ENCODE peak calls at places on chromosomes 5 and 9, in four cellular contexts. One of them, this sample, is unnamed.

GRCh38 chr5:170143091-170143490 is 37.4 kb downstream of the FOXI1 start:
- DNase-seq in cardiac muscle cell: no peak
- DNase-seq in vagina: peak; percentile 88
- DNase-seq in PC-3: no peak
- DNase-seq in this sample: no peak

GRCh38 chr9:127679506-127679905 is 27.3 kb upstream of the CFAP157 start:
- DNase-seq in cardiac muscle cell: no peak
- DNase-seq in vagina: no peak
- DNase-seq in PC-3: no peak
- DNase-seq in this sample: no peak

GRCh38 chr5:132961887-132962286 is 1.5 kb downstream of the AFF4 start:
- DNase-seq in cardiac muscle cell: peak; percentile 12
- DNase-seq in vagina: no peak
- DNase-seq in PC-3: peak; percentile 48
- DNase-seq in this sample: peak; percentile 53

GRCh38 chr9:110996436-110997224 is 41.6 kb downstream of the LPAR1 start:
- DNase-seq in cardiac muscle cell: no peak
- DNase-seq in vagina: no peak
- DNase-seq in PC-3: no peak
- DNase-seq in this sample: peak; percentile 14

GRCh38 chr5:111997308-111998159 is 240.5 kb upstream of the NREP start:
- DNase-seq in cardiac muscle cell: no peak
- DNase-seq in vagina: no peak
- DNase-seq in PC-3: peak; percentile 96
- DNase-seq in this sample: peak; percentile 92

GRCh38 chr5:42982107-42982622 is 58.0 kb downstream of the ANXA2R start:
- DNase-seq in cardiac muscle cell: peak; percentile 52
- DNase-seq in vagina: no peak
- DNase-seq in PC-3: no peak
- DNase-seq in this sample: no peak

GRCh38 chr9:133129001-133129799 is 8.2 kb upstream of the RALGDS start:
- DNase-seq in cardiac muscle cell: no peak
- DNase-seq in vagina: no peak
- DNase-seq in PC-3: no peak
- DNase-seq in this sample: no peak

GRCh38 chr5:33337621-33337960 is 103.2 kb upstream of the TARS1 start:
- DNase-seq in cardiac muscle cell: no peak
- DNase-seq in vagina: no peak
- DNase-seq in PC-3: no peak
- DNase-seq in this sample: no peak

GRCh38 chr9:127825319-127826051 is 22.8 kb downstream of the FPGS start:
- DNase-seq in cardiac muscle cell: peak; percentile 85
- DNase-seq in vagina: no peak
- DNase-seq in PC-3: no peak
- DNase-seq in this sample: no peak

GRCh38 chr5:106288977-106289376 is 1381.8 kb downstream of the EFNA5 start:
- DNase-seq in cardiac muscle cell: no peak
- DNase-seq in vagina: no peak
- DNase-seq in PC-3: peak; percentile 20
- DNase-seq in this sample: peak; percentile 51

GRCh38 chr5:147629196-147629595 is 119.3 kb upstream of the DPYSL3 start:
- DNase-seq in cardiac muscle cell: no peak
- DNase-seq in vagina: no peak
- DNase-seq in PC-3: no peak
- DNase-seq in this sample: no peak

DNA sequence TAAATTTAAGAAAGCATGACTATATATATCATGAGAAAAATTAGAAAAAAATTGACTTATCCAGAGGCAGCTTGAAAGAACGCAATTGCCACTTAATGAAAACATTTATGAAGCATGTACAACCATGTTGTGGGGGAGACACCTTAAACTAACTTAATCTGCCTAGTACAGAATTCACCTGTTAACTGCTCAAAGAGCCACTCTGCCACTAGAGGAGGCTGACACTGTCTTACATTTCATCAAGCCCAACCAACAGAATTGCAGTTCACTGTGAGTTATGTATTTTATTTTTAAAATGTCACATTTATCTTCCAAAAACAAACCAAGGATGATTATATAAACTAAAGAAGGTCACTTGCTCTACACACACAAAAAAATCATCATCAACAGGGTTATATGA is 252.9 kb downstream of the MLLT3 start:
- DNase-seq in cardiac muscle cell: no peak
- DNase-seq in vagina: no peak
- DNase-seq in PC-3: no peak
- DNase-seq in this sample: no peak
- TF ChIP-seq CTCF in cardiac muscle cell: no peak
- TF ChIP-seq CTCF in vagina: no peak
- TF ChIP-seq CTCF in PC-3: peak; percentile 13
- TF ChIP-seq CTCF in this sample: no peak

GRCh38 chr5:10866913-10867312 is 105.9 kb upstream of the DAP start:
- DNase-seq in cardiac muscle cell: no peak
- DNase-seq in vagina: no peak
- DNase-seq in PC-3: peak; percentile 45
- DNase-seq in this sample: no peak
- TF ChIP-seq CTCF in cardiac muscle cell: no peak
- TF ChIP-seq CTCF in vagina: no peak
- TF ChIP-seq CTCF in PC-3: peak; percentile 48
- TF ChIP-seq CTCF in this sample: no peak

GRCh38 chr5:78359831-78360673 is at the start of gene SCAMP1:
- DNase-seq in cardiac muscle cell: peak; percentile 94
- DNase-seq in vagina: no peak
- DNase-seq in PC-3: peak; percentile 90
- DNase-seq in this sample: peak; percentile 90

GRCh38 chr5:78364005-78364404 is 3.6 kb downstream of the SCAMP1 start:
- DNase-seq in cardiac muscle cell: no peak
- DNase-seq in vagina: no peak
- DNase-seq in PC-3: no peak
- DNase-seq in this sample: no peak

GRCh38 chr5:78360674-78361225 is 333 bp downstream of the SCAMP1 start:
- DNase-seq in cardiac muscle cell: peak; percentile 31
- DNase-seq in vagina: no peak
- DNase-seq in PC-3: no peak
- DNase-seq in this sample: no peak

GRCh38 chr5:78361226-78361993 is 993 bp downstream of the SCAMP1 start:
- DNase-seq in cardiac muscle cell: peak; percentile 70
- DNase-seq in vagina: no peak
- DNase-seq in PC-3: peak; percentile 80
- DNase-seq in this sample: peak; percentile 71

DNA sequence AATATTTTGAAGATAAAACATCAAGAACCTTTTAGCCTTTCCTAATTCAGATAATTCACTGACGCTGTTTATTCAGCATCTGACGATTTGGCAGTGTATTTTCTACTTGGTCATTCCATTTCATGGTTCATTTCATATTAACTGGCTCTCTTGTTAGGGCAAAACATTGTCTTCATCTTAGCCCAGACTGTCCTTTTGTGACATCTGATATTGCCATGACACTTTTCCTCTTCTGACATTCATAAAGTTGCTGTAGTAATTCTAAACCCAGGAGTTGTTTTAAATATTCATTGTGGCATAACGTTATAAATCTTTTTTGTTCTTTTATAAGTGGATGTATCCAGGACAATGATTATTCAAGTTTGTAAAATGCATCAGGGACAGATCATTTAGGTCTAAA is 1.8 kb downstream of the SCAMP1 start:
- DNase-seq in cardiac muscle cell: no peak
- DNase-seq in vagina: no peak
- DNase-seq in PC-3: no peak
- DNase-seq in this sample: no peak
- TF ChIP-seq CTCF in cardiac muscle cell: no peak
- TF ChIP-seq CTCF in vagina: no peak
- TF ChIP-seq CTCF in PC-3: no peak
- TF ChIP-seq CTCF in this sample: no peak

DNA sequence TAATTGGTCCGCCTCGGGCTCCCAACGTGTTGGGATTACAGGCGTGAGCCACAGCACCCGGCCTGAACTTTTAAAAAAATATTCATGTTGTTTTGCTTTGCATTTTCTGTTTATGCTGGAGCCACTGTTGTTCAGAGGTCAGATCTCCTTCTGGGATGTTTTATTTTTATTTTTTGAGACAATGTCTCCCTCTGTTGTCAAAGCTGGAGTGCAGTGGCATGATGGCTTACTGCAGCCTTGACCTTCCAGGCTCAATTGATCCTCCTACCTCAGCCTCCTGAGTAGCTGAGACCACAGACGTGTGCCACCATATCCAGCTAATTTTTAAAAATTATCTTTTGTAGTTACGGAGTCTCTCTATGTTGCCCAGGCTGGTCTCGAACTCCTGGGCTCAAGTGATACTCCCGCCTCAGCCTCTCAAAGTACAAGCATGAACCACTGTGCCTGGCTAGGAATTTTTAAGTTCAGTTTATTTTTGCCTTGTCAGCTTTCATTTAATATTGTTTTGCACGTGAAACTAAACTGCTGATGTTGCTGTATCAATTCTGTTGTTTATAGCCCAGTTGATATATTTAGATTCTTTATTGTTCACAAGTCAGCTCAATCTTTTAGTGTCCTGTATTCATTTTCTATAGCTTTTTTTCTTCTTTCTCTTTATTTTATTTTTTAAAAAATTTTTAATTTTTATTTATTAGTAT is 13.7 kb downstream of the TMEFF1 start:
- DNase-seq in cardiac muscle cell: no peak
- DNase-seq in vagina: no peak
- DNase-seq in PC-3: no peak
- DNase-seq in this sample: no peak
- TF ChIP-seq CTCF in cardiac muscle cell: no peak
- TF ChIP-seq CTCF in vagina: no peak
- TF ChIP-seq CTCF in PC-3: no peak
- TF ChIP-seq CTCF in this sample: no peak